ENCODE peak calls at places on chromosome 17, in four cellular contexts. One of them, this sample, is unnamed.

GRCh38 chr17:42895185-42895555 is 5.4 kb upstream of the G6PC1 start:
- DNase-seq in MM.1S: no peak
- DNase-seq in H9: no peak
- DNase-seq in osteocyte: no peak
- DNase-seq in this sample: no peak

GRCh38 chr17:9219631-9220415 is 198.5 kb downstream of the NTN1 start:
- DNase-seq in MM.1S: no peak
- DNase-seq in H9: no peak
- DNase-seq in osteocyte: no peak
- DNase-seq in this sample: no peak

GRCh38 chr17:51636291-51636690 is 375.9 kb downstream of the UTP18 start:
- DNase-seq in MM.1S: no peak
- DNase-seq in H9: peak; percentile 71
- DNase-seq in osteocyte: no peak
- DNase-seq in this sample: no peak

GRCh38 chr17:72566671-72567484 is 446.1 kb downstream of the SOX9 start:
- DNase-seq in MM.1S: peak; percentile 36
- DNase-seq in H9: no peak
- DNase-seq in osteocyte: no peak
- DNase-seq in this sample: no peak

GRCh38 chr17:45221997-45222272 is 250 bp downstream of the FMNL1 start:
- DNase-seq in MM.1S: no peak
- DNase-seq in H9: no peak
- DNase-seq in osteocyte: no peak
- DNase-seq in this sample: no peak

GRCh38 chr17:77319211-77320031 is 178.7 kb downstream of the SEC14L1 start:
- DNase-seq in MM.1S: peak; percentile 86
- DNase-seq in H9: peak; percentile 78
- DNase-seq in osteocyte: peak; percentile 91
- DNase-seq in this sample: no peak

GRCh38 chr17:45111838-45112237 is 20.5 kb downstream of the PLCD3 start:
- DNase-seq in MM.1S: no peak
- DNase-seq in H9: no peak
- DNase-seq in osteocyte: no peak
- DNase-seq in this sample: no peak

GRCh38 chr17:51147641-51148040 is 5.7 kb upstream of the NME1 start:
- DNase-seq in MM.1S: no peak
- DNase-seq in H9: no peak
- DNase-seq in osteocyte: no peak
- DNase-seq in this sample: no peak

GRCh38 chr17:28896884-28897768 is at the start of gene FLOT2:
- DNase-seq in MM.1S: peak; percentile 59
- DNase-seq in H9: peak; percentile 77
- DNase-seq in osteocyte: no peak
- DNase-seq in this sample: no peak

GRCh38 chr17:17681187-17681743 is at the start of gene RAI1:
- DNase-seq in MM.1S: peak; percentile 82
- DNase-seq in H9: peak; percentile 74
- DNase-seq in osteocyte: peak; percentile 93
- DNase-seq in this sample: no peak

GRCh38 chr17:61400786-61401279 is 1.2 kb downstream of the TBX2 start:
- DNase-seq in MM.1S: no peak
- DNase-seq in H9: no peak
- DNase-seq in osteocyte: no peak
- DNase-seq in this sample: no peak

GRCh38 chr17:76561799-76562268 is 22.0 kb downstream of the PRCD start:
- DNase-seq in MM.1S: no peak
- DNase-seq in H9: no peak
- DNase-seq in osteocyte: no peak
- DNase-seq in this sample: no peak

GRCh38 chr17:33049781-33050414 is 58.3 kb downstream of the SPACA3 start:
- DNase-seq in MM.1S: peak; percentile 27
- DNase-seq in H9: peak; percentile 74
- DNase-seq in osteocyte: peak; percentile 85
- DNase-seq in this sample: no peak

GRCh38 chr17:78844301-78845005 is 3.8 kb upstream of the USP36 start:
- DNase-seq in MM.1S: no peak
- DNase-seq in H9: no peak
- DNase-seq in osteocyte: no peak
- DNase-seq in this sample: no peak

GRCh38 chr17:65190467-65191095 is 53.4 kb downstream of the RGS9 start:
- DNase-seq in MM.1S: no peak
- DNase-seq in H9: no peak
- DNase-seq in osteocyte: no peak
- DNase-seq in this sample: no peak

GRCh38 chr17:5237541-5238016 is 2.9 kb upstream of the SCIMP start:
- DNase-seq in MM.1S: peak; percentile 73
- DNase-seq in H9: peak; percentile 90
- DNase-seq in osteocyte: no peak
- DNase-seq in this sample: no peak
- TF ChIP-seq CTCF in MM.1S: peak; percentile 84
- TF ChIP-seq CTCF in H9: peak; percentile 85
- TF ChIP-seq CTCF in osteocyte: peak; percentile 51
- TF ChIP-seq CTCF in this sample: peak; percentile 43

DNA sequence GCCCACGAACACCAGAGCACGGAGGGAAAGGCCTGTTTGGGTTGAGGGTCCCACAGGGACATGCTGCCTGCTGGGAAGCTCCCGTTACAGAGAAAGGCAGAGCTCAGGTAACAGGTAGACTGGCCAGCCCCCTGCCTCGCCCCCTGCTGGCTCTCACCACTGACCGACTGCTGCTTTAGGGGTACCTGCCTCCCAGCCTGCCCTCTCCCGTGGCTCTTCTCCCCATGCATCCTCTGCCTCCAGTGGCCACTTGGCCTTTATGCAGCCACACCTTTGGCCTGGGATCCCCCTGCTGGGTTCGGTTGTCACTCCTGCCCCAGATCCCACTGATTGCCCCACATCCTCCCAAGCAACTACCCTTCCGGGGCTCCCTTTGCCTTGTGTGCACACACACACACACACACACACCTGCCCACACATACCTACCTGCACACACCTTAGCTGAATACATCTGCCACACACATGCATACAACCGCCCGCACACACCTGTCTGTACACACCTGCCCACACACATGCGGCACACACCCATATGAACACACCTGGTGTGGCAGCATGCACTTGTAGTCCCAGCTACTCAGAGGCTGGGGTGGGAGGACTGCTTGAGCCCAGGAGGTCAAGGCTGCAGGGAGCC is 7.1 kb downstream of the MCRIP1 start:
- DNase-seq in MM.1S: no peak
- DNase-seq in H9: peak; percentile 67
- DNase-seq in osteocyte: no peak
- DNase-seq in this sample: no peak
- TF ChIP-seq CTCF in MM.1S: peak; percentile 13
- TF ChIP-seq CTCF in H9: peak; percentile 44
- TF ChIP-seq CTCF in osteocyte: no peak
- TF ChIP-seq CTCF in this sample: no peak

DNA sequence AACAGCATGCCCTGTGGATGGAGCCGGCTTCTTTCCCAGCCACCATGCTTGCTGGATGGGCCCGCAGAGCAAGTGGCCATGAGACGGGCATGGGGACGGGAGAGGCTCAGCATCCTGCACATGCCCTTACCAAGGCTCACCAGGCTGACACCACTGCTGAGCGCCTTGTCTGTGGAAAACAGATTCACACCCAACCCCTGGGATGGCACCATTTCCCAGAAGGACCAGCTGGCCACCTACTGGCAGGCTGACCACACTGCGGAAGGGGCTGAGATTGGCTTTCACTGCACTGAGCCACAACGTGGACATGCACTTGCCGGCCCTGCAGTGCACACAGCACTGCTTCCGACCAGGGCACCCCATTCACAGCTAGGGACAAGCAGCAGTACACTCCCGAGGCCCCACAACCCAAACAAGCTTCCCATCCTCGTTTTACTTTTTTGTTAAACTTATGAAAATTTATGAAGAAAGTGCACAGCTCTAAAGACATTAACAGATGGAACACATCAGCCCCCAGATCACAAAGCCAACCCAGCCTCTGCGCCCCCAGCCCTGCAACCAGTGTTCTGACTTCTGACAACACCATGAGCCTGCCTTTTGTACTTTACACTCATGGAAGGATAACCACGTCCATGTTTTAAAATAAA is 13.9 kb upstream of the KRTAP17-1 start:
- DNase-seq in MM.1S: peak; percentile 30
- DNase-seq in H9: peak; percentile 87
- DNase-seq in osteocyte: no peak
- DNase-seq in this sample: no peak
- TF ChIP-seq CTCF in MM.1S: peak; percentile 60
- TF ChIP-seq CTCF in H9: peak; percentile 79
- TF ChIP-seq CTCF in osteocyte: peak; percentile 79
- TF ChIP-seq CTCF in this sample: peak; percentile 32

GRCh38 chr17:55324296-55324978 is 59.7 kb downstream of the HLF start:
- DNase-seq in MM.1S: no peak
- DNase-seq in H9: no peak
- DNase-seq in osteocyte: no peak
- DNase-seq in this sample: no peak
- TF ChIP-seq CTCF in MM.1S: no peak
- TF ChIP-seq CTCF in H9: peak; percentile 39
- TF ChIP-seq CTCF in osteocyte: no peak
- TF ChIP-seq CTCF in this sample: no peak

GRCh38 chr17:7084058-7084457 is 4.0 kb upstream of the CLEC10A start:
- DNase-seq in MM.1S: peak; percentile 19
- DNase-seq in H9: no peak
- DNase-seq in osteocyte: no peak
- DNase-seq in this sample: no peak
- TF ChIP-seq CTCF in MM.1S: no peak
- TF ChIP-seq CTCF in H9: no peak
- TF ChIP-seq CTCF in osteocyte: no peak
- TF ChIP-seq CTCF in this sample: no peak

DNA sequence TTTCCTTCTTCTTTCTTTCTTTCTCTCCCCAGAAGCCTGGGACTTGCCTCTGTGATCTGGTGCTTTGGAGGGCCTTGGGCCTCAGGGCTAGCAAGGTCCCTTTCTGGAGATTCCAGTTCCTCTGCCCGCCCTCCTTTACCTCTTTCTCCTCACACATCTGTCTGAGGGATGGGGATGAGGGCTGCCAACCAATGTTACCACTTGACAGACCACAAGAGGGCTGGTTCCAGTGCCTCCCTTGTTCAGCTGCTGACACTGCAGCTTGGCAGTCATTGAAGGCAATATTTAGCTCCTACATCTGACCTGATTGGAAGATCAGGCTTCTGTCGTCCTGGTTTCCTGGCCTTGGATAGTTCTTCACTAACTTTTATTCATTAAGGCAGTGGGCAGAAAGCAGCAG is 3.6 kb upstream of the ZNF652 start:
- DNase-seq in MM.1S: peak; percentile 86
- DNase-seq in H9: peak; percentile 76
- DNase-seq in osteocyte: no peak
- DNase-seq in this sample: no peak
- TF ChIP-seq CTCF in MM.1S: peak; percentile 63
- TF ChIP-seq CTCF in H9: peak; percentile 56
- TF ChIP-seq CTCF in osteocyte: peak; percentile 25
- TF ChIP-seq CTCF in this sample: no peak

DNA sequence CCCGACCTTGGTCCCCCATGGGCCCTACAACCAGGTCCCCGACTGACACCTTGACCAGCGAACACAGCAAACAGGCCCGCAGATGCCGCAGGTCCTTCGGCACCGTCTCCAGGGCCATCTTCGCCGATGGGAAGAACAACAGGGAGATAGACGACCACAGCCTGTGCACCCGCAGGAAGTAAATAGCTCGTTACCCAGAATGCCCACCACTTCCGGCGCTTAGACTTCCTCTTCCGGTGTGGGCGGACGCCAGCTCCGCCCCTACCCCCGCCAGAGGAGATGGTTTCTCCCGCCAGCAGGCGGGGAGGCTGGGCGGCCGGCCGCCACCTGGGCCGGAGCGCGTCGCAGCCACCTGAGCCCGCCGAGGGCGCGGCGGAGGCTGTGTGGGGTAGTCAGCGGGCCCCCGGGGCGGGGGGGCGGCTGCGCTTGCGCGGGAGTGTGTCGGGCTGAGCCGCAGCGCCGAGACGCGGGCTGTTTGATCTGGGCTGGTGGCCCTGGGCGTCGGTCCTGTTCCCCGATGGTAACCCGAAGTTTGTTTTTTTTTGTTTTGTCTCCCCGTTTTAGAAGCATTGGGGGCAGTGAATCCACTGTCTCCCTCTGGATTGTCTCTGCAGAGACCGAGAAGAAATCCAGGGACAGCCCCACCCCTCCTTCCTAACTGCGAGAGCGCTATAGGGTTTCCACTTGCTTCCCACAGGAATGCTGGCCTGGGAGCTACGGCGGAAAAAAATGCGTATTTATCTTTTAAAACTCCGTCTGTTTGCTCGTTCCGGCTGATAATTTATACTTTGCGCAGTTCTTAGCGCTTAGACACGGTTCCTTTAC is at the start of gene SUPT4H1:
- DNase-seq in MM.1S: peak; percentile 97
- DNase-seq in H9: peak; percentile 98
- DNase-seq in osteocyte: peak; percentile 95
- DNase-seq in this sample: peak; percentile 51
- TF ChIP-seq CTCF in MM.1S: no peak
- TF ChIP-seq CTCF in H9: no peak
- TF ChIP-seq CTCF in osteocyte: no peak
- TF ChIP-seq CTCF in this sample: no peak